ENCODE peak calls at places on chromosomes 4 and X, in five cellular contexts. K, O, V, D and R are unnamed samples.

GRCh38 chr4:1026115-1026514 is 14.7 kb downstream of the FGFRL1 start:
- DNase-seq in V (peak), K (no peak), D (peak), O (no peak), R (no peak)

GRCh38 chr4:39933689-39934590 is 43.8 kb downstream of the PDS5A start:
- DNase-seq in D (peak), K (no peak), O (no peak), V (no peak), R (peak)

GRCh38 chrX:26442340-26442739 is 226.4 kb downstream of the MAGEB5 start:
- DNase-seq in D (peak), O (peak), K (no peak), V (no peak), R (peak)

GRCh38 chr4:165355900-165356300 is 22.9 kb upstream of the CPE start:
- DNase-seq in V (no peak), D (peak), O (peak), K (peak), R (peak)

GRCh38 chr4:18975916-18976610 is 954.5 kb upstream of the LCORL start:
- DNase-seq in D (no peak), K (no peak), O (no peak), V (no peak), R (no peak)

GRCh38 chrX:107894038-107894437 is 68.4 kb downstream of the MID2 start:
- DNase-seq in K (peak), O (peak), V (peak), D (peak), R (peak)

GRCh38 chr4:152590179-152591031 is 54.5 kb upstream of the FBXW7 start:
- DNase-seq in V (no peak), O (no peak), K (peak), D (peak), R (peak)

GRCh38 chrX:3345281-3346081 is 971 bp downstream of the MXRA5 start:
- DNase-seq in O (no peak), K (no peak), V (no peak), D (peak), R (peak)

GRCh38 chrX:40806511-40807220 is 71.3 kb upstream of the MED14 start:
- DNase-seq in D (peak), K (no peak), O (no peak), V (no peak), R (no peak)

GRCh38 chrX:70527053-70527452 is 82.4 kb downstream of the DLG3 start:
- DNase-seq in D (no peak), K (no peak), V (no peak), O (no peak), R (no peak)

GRCh38 chr4:147933316-147933715 is 201.4 kb downstream of the ARHGAP10 start:
- DNase-seq in D (peak), K (no peak), O (no peak), V (no peak), R (no peak)

GRCh38 chrX:47420264-47420663 is 49.9 kb downstream of the ZNF157 start:
- DNase-seq in O (no peak), V (no peak), K (no peak), D (no peak), R (no peak)